ENCODE peak calls at places on chromosome 14, in four cellular contexts. L is HEK293T, M is K562, S is GM12878. F is an unnamed sample.
A peak's percentile ranks its signal among the peaks of the same experiment; 100 is the strongest.

GRCh38 chr14:82403972-82404371 is 870.3 kb upstream of the SEL1L start:
- DNase-seq in L (no peak), M (no peak), S (no peak), F (no peak)

GRCh38 chr14:92709340-92710000 is 39.0 kb downstream of the LGMN start:
- DNase-seq in L (no peak), M (no peak), S (no peak), F (no peak)

GRCh38 chr14:97851438-97851995 is 1054.3 kb downstream of the VRK1 start:
- DNase-seq in L (no peak), M (no peak), S (no peak), F (no peak)

GRCh38 chr14:38065101-38065762 is 142.5 kb upstream of the SSTR1 start:
- DNase-seq in L (no peak), M (no peak), S (no peak), F (no peak)

GRCh38 chr14:50225974-50226297 is 5.4 kb downstream of the SOS2 start:
- DNase-seq in L (no peak), M (peak; percentile 15), S (no peak), F (no peak)

GRCh38 chr14:69712217-69712565 is 54.8 kb upstream of the SRSF5 start:
- DNase-seq in L (no peak), M (no peak), S (no peak), F (no peak)

GRCh38 chr14:75048101-75048500 is 3.2 kb downstream of the MLH3 start:
- DNase-seq in L (no peak), M (no peak), S (no peak), F (no peak)

GRCh38 chr14:59278111-59278510 is 89.6 kb downstream of the DAAM1 start:
- DNase-seq in L (no peak), M (peak; percentile 15), S (no peak), F (peak; percentile 91)

GRCh38 chr14:98512501-98513251 is 759.3 kb downstream of the BCL11B start:
- DNase-seq in L (no peak), M (no peak), S (no peak), F (no peak)

GRCh38 chr14:24283796-24284460 is 12.5 kb upstream of the RABGGTA start:
- DNase-seq in L (no peak), M (no peak), S (no peak), F (no peak)

GRCh38 chr14:51453869-51454268 is 197.8 kb upstream of the FRMD6 start:
- DNase-seq in L (no peak), M (no peak), S (no peak), F (no peak)

GRCh38 chr14:99655521-99655920 is 10.6 kb downstream of the HHIPL1 start:
- DNase-seq in L (no peak), M (no peak), S (no peak), F (no peak)

GRCh38 chr14:51743588-51744000 is 91.9 kb downstream of the FRMD6 start:
- DNase-seq in L (no peak), M (no peak), S (no peak), F (no peak)

GRCh38 chr14:59425322-59425945 is 39.7 kb downstream of the GPR135 start:
- DNase-seq in L (no peak), M (no peak), S (no peak), F (no peak)

GRCh38 chr14:23182372-23183014 is 967 bp downstream of the SLC7A8 start:
- DNase-seq in L (peak; percentile 55), M (peak; percentile 35), S (no peak), F (no peak)

GRCh38 chr14:105059917-105060565 is 5.2 kb downstream of the GPR132 start:
- DNase-seq in L (no peak), M (no peak), S (no peak), F (no peak)

GRCh38 chr14:105062048-105062433 is 3.2 kb downstream of the GPR132 start:
- DNase-seq in L (no peak), M (no peak), S (no peak), F (no peak)

GRCh38 chr14:105060751-105061427 is 4.3 kb downstream of the GPR132 start:
- DNase-seq in L (no peak), M (no peak), S (no peak), F (no peak)

GRCh38 chr14:105063041-105063440 is 2.2 kb downstream of the GPR132 start:
- DNase-seq in L (no peak), M (no peak), S (no peak), F (no peak)

DNA sequence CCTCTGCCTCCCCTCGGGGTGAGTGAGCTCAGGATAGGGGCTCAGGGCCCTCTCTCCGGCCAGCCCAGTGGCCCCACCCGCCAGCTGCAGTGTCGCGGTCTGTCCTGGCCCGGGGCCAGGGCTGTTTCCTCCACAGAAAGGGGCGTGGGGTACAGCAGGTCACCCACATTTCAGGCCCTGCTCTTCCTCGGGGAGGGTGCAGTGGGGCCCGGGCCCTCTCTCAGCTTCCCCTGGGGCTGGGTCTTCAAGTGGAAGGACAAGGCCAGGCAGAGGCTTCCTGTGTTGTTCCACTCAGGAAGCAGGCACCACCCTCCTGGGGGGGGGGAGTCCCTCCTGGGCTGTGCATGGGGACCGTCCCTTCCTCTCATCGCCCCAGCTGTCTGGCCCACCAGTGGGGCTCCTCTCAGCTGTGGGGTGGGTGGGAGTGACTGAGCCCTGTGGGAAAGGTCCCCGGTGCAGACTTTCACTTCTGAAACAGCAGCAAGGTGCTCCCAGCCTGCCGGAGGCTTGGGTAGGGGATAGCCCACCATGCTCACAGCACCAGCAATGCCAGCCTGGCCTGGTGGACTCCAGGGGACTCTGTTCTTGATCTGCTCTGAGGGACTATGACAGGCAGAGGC is 3.7 kb downstream of the GPR132 start:
- DNase-seq in L (no peak), M (no peak), S (no peak), F (no peak)
- TF ChIP-seq TARDBP in L (no peak), M (no peak), S (no peak), F (no peak)

DNA sequence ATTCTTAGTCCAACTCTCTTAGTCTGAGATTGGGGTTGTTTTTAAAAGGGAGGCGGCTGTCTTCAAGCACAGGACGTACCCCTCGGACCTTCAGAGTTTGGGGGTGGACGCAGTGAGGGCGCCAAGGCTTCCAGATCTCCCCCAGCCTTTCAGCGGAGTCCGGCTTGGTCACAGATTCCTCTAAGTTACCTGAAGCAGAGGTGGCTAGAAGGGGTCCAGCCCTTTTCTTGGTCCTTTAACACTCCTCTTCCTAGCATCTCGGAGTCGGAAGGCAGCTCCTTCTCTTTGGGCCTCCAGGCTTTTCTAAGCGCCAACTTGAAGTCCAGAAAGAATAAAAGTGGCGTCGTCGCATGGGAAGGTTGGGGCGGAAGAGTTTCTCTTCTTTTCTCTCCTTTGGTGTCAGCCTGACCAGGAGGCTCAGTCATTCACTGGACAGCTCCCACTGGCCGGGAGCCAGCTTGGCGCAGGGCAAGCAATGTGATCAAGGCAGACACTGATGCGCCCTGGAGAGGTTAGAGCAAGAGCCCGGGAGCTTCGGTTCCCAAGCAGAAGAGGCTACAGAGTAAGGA is 9.6 kb downstream of the OR6S1 start:
- DNase-seq in L (peak; percentile 39), M (peak; percentile 43), S (no peak), F (peak; percentile 83)
- TF ChIP-seq TARDBP in L (no peak), M (no peak), S (no peak), F (no peak)

GRCh38 chr14:80535171-80535570 is 323.9 kb upstream of the DIO2 start:
- DNase-seq in L (no peak), M (no peak), S (no peak), F (no peak)
- TF ChIP-seq TARDBP in L (no peak), M (no peak), S (no peak), F (no peak)

DNA sequence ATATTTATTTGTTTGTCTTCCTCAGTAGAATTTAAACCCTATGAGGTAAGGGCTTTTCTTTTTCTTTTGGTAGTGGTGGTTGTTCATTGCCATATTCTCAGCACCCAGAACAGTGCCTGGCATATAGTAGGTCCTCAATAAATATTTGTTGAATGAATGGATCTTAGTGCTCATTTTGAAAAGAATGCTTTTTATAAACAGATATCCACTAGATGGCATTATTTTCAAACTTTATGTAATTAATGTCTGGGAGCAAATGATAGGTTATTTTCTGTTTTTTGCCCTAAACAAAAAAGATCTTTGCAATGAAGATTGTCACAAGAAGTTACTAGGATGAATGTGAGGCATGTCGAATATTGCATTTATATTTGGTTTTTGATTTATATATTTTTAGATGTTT is 64.1 kb downstream of the RAD51B start:
- DNase-seq in L (no peak), M (no peak), S (no peak), F (no peak)
- TF ChIP-seq TARDBP in L (no peak), M (no peak), S (no peak), F (no peak)

GRCh38 chr14:62921466-62921865 is 123.8 kb downstream of the KCNH5 start:
- DNase-seq in L (no peak), M (no peak), S (no peak), F (no peak)
- TF ChIP-seq TARDBP in L (no peak), M (no peak), S (no peak), F (no peak)

GRCh38 chr14:101428409-101428808 is 132.9 kb upstream of the DIO3 start:
- DNase-seq in L (no peak), M (no peak), S (no peak), F (no peak)
- TF ChIP-seq TARDBP in L (no peak), M (no peak), S (no peak), F (no peak)

GRCh38 chr14:95891742-95892141 is 15.1 kb downstream of the TUNAR start:
- DNase-seq in L (no peak), M (no peak), S (no peak), F (no peak)

GRCh38 chr14:95897280-95897679 is 20.6 kb downstream of the TUNAR start:
- DNase-seq in L (no peak), M (no peak), S (no peak), F (no peak)

GRCh38 chr14:95892142-95892541 is 15.5 kb downstream of the TUNAR start:
- DNase-seq in L (no peak), M (no peak), S (no peak), F (no peak)

GRCh38 chr14:95896628-95897027 is 20.0 kb downstream of the TUNAR start:
- DNase-seq in L (no peak), M (no peak), S (no peak), F (no peak)

DNA sequence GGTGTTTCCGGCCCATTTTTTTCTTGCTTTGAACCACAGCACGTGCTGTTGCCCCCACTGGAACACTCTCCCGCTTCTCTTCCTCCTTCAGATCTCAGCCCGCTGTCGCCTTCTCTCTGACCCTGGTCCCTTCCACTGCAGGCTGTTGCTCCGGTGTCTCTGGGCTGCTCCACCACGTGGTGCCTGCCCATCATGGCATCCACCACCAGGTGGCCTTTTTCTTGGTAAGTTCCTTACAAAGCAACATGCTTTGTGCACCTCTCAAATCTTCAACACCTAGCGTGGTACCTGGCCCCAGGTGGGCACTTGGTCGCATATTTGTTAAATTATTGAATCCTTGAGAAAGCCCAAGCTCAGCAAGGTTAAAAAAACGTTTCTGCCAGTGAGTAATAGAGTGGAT is 19.1 kb downstream of the TUNAR start:
- DNase-seq in L (peak; percentile 57), M (peak; percentile 29), S (no peak), F (peak; percentile 18)
- TF ChIP-seq TARDBP in L (no peak), M (no peak), S (no peak), F (no peak)

F was measured in HepG2.